ENCODE peak calls at places on chromosome 16, in seven cellular contexts. A is HCT116; J is CD8-positive, alpha-beta T cell; O is lung; X is AG04449; K is AG10803; C is kidney epithelial cell. R is an unnamed sample.

GRCh38 chr16:9665851-9666271 is 516.4 kb downstream of the GRIN2A start:
- DNase-seq in A (peak), J (no peak), O (no peak), X (no peak), K (no peak), C (no peak), R (no peak)

GRCh38 chr16:2468725-2469398 is 2.2 kb upstream of the NTN3 start:
- DNase-seq in A (no peak), J (no peak), O (no peak), X (no peak), K (no peak), C (no peak), R (no peak)

GRCh38 chr16:84449156-84450140 is 55.0 kb downstream of the MEAK7 start:
- DNase-seq in A (no peak), J (no peak), O (no peak), X (no peak), K (no peak), C (no peak), R (no peak)

GRCh38 chr16:69567031-69567680 is 1.4 kb downstream of the NFAT5 start:
- DNase-seq in A (no peak), J (no peak), O (no peak), X (no peak), K (no peak), C (no peak), R (no peak)

GRCh38 chr16:68370921-68371651 is 60.3 kb downstream of the PRMT7 start:
- DNase-seq in A (no peak), J (peak), O (no peak), X (no peak), K (no peak), C (no peak), R (no peak)

GRCh38 chr16:58259995-58260394 is 34.8 kb downstream of the PRSS54 start:
- DNase-seq in A (no peak), J (no peak), O (no peak), X (no peak), K (no peak), C (no peak), R (no peak)

GRCh38 chr16:77452243-77452642 is 17.4 kb upstream of the ADAMTS18 start:
- DNase-seq in A (no peak), J (no peak), O (no peak), X (no peak), K (no peak), C (no peak), R (no peak)

GRCh38 chr16:66915041-66915440 is 3.6 kb downstream of the CDH16 start:
- DNase-seq in A (no peak), J (no peak), O (no peak), X (no peak), K (no peak), C (no peak), R (no peak)

GRCh38 chr16:54651440-54651839 is 279.2 kb upstream of the IRX5 start:
- DNase-seq in A (no peak), J (no peak), O (no peak), X (no peak), K (no peak), C (no peak), R (no peak)

GRCh38 chr16:3112058-3112880 is at the start of gene ZNF205:
- DNase-seq in A (no peak), J (no peak), O (peak), X (no peak), K (peak), C (no peak), R (peak)

GRCh38 chr16:86074651-86075487 is 175.9 kb downstream of the IRF8 start:
- DNase-seq in A (no peak), J (no peak), O (no peak), X (no peak), K (no peak), C (no peak), R (no peak)

GRCh38 chr16:1497014-1497598 is 3.9 kb downstream of the TELO2 start:
- DNase-seq in A (no peak), J (no peak), O (no peak), X (no peak), K (no peak), C (no peak), R (no peak)

GRCh38 chr16:51193879-51194278 is 42.8 kb upstream of the SALL1 start:
- DNase-seq in A (no peak), J (no peak), O (no peak), X (no peak), K (no peak), C (no peak), R (no peak)

GRCh38 chr16:69367980-69368379 is 16.4 kb upstream of the TMED6 start:
- DNase-seq in A (no peak), J (no peak), O (no peak), X (no peak), K (no peak), C (no peak), R (peak)

GRCh38 chr16:28210979-28211505 is 723 bp downstream of the XPO6 start:
- DNase-seq in A (no peak), J (peak), O (peak), X (no peak), K (peak), C (no peak), R (peak)

GRCh38 chr16:4679854-4680636 is 13.3 kb upstream of the NUDT16L1 start:
- DNase-seq in A (no peak), J (no peak), O (peak), X (no peak), K (no peak), C (peak), R (peak)

GRCh38 chr16:20042848-20043247 is 30.8 kb downstream of the GPR139 start:
- DNase-seq in A (no peak), J (no peak), O (no peak), X (no peak), K (no peak), C (no peak), R (no peak)

GRCh38 chr16:974001-974601 is 3.3 kb upstream of the LMF1 start:
- DNase-seq in A (no peak), J (no peak), O (no peak), X (no peak), K (no peak), C (no peak), R (no peak)

GRCh38 chr16:55760665-55761035 is 72.2 kb downstream of the CES1 start:
- DNase-seq in A (no peak), J (no peak), O (peak), X (no peak), K (no peak), C (no peak), R (no peak)
- H3K4me3 ChIP-seq in A (no peak), J (no peak), O (no peak), X (no peak), K (no peak), C (no peak), R (no peak)

DNA sequence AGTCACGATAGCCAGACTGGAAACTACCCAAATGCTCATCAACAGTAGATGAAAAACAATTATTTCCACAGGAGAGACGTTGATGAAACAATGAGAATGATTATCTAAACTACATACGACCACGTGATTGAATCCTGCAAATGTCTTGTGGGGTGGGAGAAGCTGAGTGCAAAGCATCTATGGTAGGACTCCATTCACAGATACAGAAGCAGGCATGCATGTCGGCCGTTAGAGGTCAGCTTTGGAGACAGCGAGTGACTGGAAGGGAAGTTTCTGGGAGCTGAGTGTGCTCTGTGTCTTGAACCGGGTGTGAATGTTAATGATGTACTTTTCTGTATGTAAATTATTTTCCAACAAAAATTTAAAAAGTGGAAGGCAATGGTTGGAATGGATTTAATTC is 71.5 kb upstream of the DNAJA2 start:
- DNase-seq in A (no peak), J (no peak), O (no peak), X (no peak), K (peak), C (no peak), R (peak)
- TF ChIP-seq CTCF in A (no peak), J (no peak), O (no peak), X (no peak), K (no peak), C (peak), R (no peak)

GRCh38 chr16:16073884-16074781 is 124.7 kb downstream of the ABCC1 start:
- DNase-seq in A (no peak), J (no peak), O (peak), X (peak), K (peak), C (peak), R (peak)

GRCh38 chr16:16067127-16067526 is 117.7 kb downstream of the ABCC1 start:
- DNase-seq in A (no peak), J (no peak), O (no peak), X (no peak), K (peak), C (no peak), R (no peak)

GRCh38 chr16:16075463-16076399 is 126.3 kb downstream of the ABCC1 start:
- DNase-seq in A (no peak), J (no peak), O (peak), X (no peak), K (peak), C (no peak), R (peak)

GRCh38 chr16:16076400-16076901 is 127.0 kb downstream of the ABCC1 start:
- DNase-seq in A (no peak), J (no peak), O (no peak), X (no peak), K (no peak), C (no peak), R (no peak)

GRCh38 chr16:16071631-16072244 is 122.3 kb downstream of the ABCC1 start:
- DNase-seq in A (no peak), J (no peak), O (no peak), X (no peak), K (peak), C (no peak), R (no peak)
- H3K4me3 ChIP-seq in A (no peak), J (no peak), O (no peak), X (no peak), K (no peak), C (no peak), R (no peak)

GRCh38 chr16:11875721-11876120 is 24.4 kb upstream of the RSL1D1 start:
- DNase-seq in A (no peak), J (no peak), O (no peak), X (no peak), K (no peak), C (no peak), R (no peak)

GRCh38 chr16:11876306-11876705 is 25.0 kb upstream of the RSL1D1 start:
- DNase-seq in A (no peak), J (no peak), O (no peak), X (no peak), K (no peak), C (no peak), R (no peak)

GRCh38 chr16:11868412-11868980 is 17.2 kb upstream of the RSL1D1 start:
- DNase-seq in A (no peak), J (no peak), O (no peak), X (no peak), K (no peak), C (no peak), R (no peak)

GRCh38 chr16:11869657-11870228 is 18.4 kb upstream of the RSL1D1 start:
- DNase-seq in A (no peak), J (no peak), O (no peak), X (no peak), K (no peak), C (no peak), R (no peak)

DNA sequence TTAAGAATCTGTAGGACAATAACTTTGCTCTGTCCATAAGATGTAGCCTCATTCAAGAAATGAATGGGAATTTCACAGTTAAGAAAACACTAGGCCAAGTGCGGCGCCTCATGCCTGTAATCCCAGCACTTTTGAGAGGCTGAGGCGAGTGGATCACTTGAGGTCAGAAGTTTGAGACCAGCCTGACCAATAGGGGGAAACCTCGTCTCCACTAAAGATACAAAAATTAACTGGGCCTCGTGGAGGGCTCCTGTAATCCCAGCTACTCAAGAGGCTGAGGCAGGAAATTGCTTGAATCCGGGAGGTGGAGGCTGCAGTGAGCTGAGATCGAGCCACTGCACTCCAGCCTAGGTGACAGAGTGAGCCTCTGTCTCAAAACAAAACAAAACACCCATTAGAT is 19.9 kb upstream of the RSL1D1 start:
- DNase-seq in A (no peak), J (no peak), O (peak), X (no peak), K (peak), C (no peak), R (peak)
- TF ChIP-seq CTCF in A (no peak), J (no peak), O (no peak), X (no peak), K (peak), C (peak), R (peak)

R was measured in fibroblast of mammary gland.